ENCODE peak calls at places on chromosomes 4 and X, in eight cellular contexts. Z is A673, N is body of pancreas, Q is RWPE1, X is GM10248, S is upper lobe of right lung, B is cardiac fibroblast, C is glutamatergic neuron. K is an unnamed sample.
A peak's percentile ranks its signal among the peaks of the same experiment; 100 is the strongest.

GRCh38 chr4:86641516-86642090 is 47.5 kb downstream of the PTPN13 start:
- DNase-seq in N (no peak), X (no peak), Q (no peak), B (no peak), C (no peak), S (no peak), Z (no peak), K (no peak)

GRCh38 chr4:7103599-7104365 is 35.9 kb upstream of the GRPEL1 start:
- DNase-seq in N (peak; percentile 89), S (peak; percentile 80), Z (no peak), Q (peak; percentile 9), B (no peak), C (no peak), X (no peak), K (peak; percentile 18)

GRCh38 chrX:53013291-53013690 is 35.3 kb upstream of the GPR173 start:
- DNase-seq in N (no peak), C (no peak), B (no peak), Q (no peak), Z (no peak), X (no peak), S (no peak), K (no peak)

GRCh38 chrX:14913241-14913640 is 40.0 kb downstream of the MOSPD2 start:
- DNase-seq in Q (no peak), B (peak; percentile 15), S (no peak), X (no peak), C (no peak), Z (no peak), N (no peak), K (no peak)

GRCh38 chrX:46920235-46920634 is 8.0 kb downstream of the JADE3 start:
- DNase-seq in Z (no peak), C (no peak), S (no peak), Q (no peak), N (no peak), X (no peak), B (no peak), K (no peak)

GRCh38 chrX:119359618-119360382 is 39.3 kb upstream of the SLC25A43 start:
- DNase-seq in Z (no peak), B (no peak), S (no peak), N (no peak), X (no peak), C (no peak), Q (no peak), K (no peak)

GRCh38 chr4:75512336-75513211 is 1.6 kb downstream of the RCHY1 start:
- DNase-seq in N (no peak), C (no peak), B (peak; percentile 39), X (peak; percentile 14), Q (peak; percentile 26), Z (no peak), S (no peak), K (no peak)

GRCh38 chrX:4277122-4277521 is 563.7 kb upstream of the PRKX start:
- DNase-seq in C (no peak), X (no peak), Z (peak; percentile 51), B (no peak), S (no peak), N (no peak), Q (no peak), K (no peak)

GRCh38 chr4:104631000-104631399 is 136.3 kb upstream of the CXXC4 start:
- DNase-seq in X (no peak), S (no peak), N (no peak), C (no peak), Q (no peak), Z (no peak), B (no peak), K (no peak)

GRCh38 chr4:140851032-140851636 is 94.9 kb upstream of the TBC1D9 start:
- DNase-seq in N (peak; percentile 65), X (peak; percentile 64), Q (peak; percentile 64), B (peak; percentile 77), S (no peak), Z (peak; percentile 84), C (no peak), K (peak; percentile 44)

GRCh38 chr4:72473434-72473900 is 95.6 kb downstream of the ADAMTS3 start:
- DNase-seq in S (no peak), Q (no peak), Z (peak; percentile 10), B (peak; percentile 23), N (no peak), X (no peak), C (no peak), K (no peak)

GRCh38 chr4:181548873-181549541 is 694.2 kb upstream of the TENM3 start:
- DNase-seq in Z (peak; percentile 76), S (no peak), B (peak; percentile 82), X (no peak), N (no peak), Q (peak; percentile 61), C (no peak), K (peak; percentile 32)

GRCh38 chr4:76309939-76310549 is 3.5 kb downstream of the STBD1 start:
- DNase-seq in N (no peak), Q (no peak), X (no peak), S (no peak), C (no peak), B (no peak), Z (no peak), K (no peak)

GRCh38 chr4:11548529-11549176 is 120.0 kb upstream of the HS3ST1 start:
- DNase-seq in B (no peak), S (no peak), Z (no peak), X (no peak), N (no peak), C (no peak), Q (peak; percentile 44), K (peak; percentile 37)

GRCh38 chr4:1518997-1519700 is 112.9 kb upstream of the NKX1-1 start:
- DNase-seq in S (peak; percentile 60), Q (no peak), C (peak; percentile 15), X (no peak), Z (no peak), N (no peak), B (no peak), K (no peak)

GRCh38 chr4:89640620-89641366 is 196.2 kb downstream of the SNCA start:
- DNase-seq in N (peak; percentile 50), S (peak; percentile 65), X (no peak), C (peak; percentile 81), Q (no peak), B (peak; percentile 68), Z (peak; percentile 44), K (peak; percentile 55)

GRCh38 chrX:134460861-134461218 is 875 bp downstream of the HPRT1 start:
- DNase-seq in N (no peak), B (peak; percentile 6), Q (no peak), C (no peak), X (no peak), S (no peak), Z (peak; percentile 13), K (peak; percentile 6)

GRCh38 chrX:13471269-13471668 is 98.1 kb upstream of the EGFL6 start:
- DNase-seq in S (no peak), B (no peak), Q (no peak), X (no peak), C (peak; percentile 65), N (no peak), Z (no peak), K (no peak)

GRCh38 chr4:39524420-39524957 is 2.8 kb downstream of the UGDH start:
- DNase-seq in S (no peak), B (no peak), X (no peak), N (no peak), Q (no peak), C (no peak), Z (no peak), K (no peak)
- TF ChIP-seq CTCF in S (no peak), B (no peak), X (no peak), N (no peak), Q (no peak), C (no peak), Z (no peak), K (no peak)

GRCh38 chrX:129116651-129117050 is 406.6 kb downstream of the SMARCA1 start:
- DNase-seq in Z (no peak), S (no peak), C (no peak), B (no peak), X (no peak), N (no peak), Q (no peak), K (no peak)

GRCh38 chrX:129115935-129116334 is 407.4 kb downstream of the SMARCA1 start:
- DNase-seq in C (no peak), Q (no peak), S (no peak), B (no peak), N (no peak), X (no peak), Z (no peak), K (no peak)

GRCh38 chrX:129115104-129115503 is 408.2 kb downstream of the SMARCA1 start:
- DNase-seq in N (peak; percentile 2), C (peak; percentile 38), Q (peak; percentile 3), X (peak; percentile 11), B (peak; percentile 0), Z (peak; percentile 72), S (no peak), K (peak; percentile 56)
- TF ChIP-seq CTCF in N (no peak), C (peak; percentile 52), Q (no peak), X (peak; percentile 26), B (no peak), Z (peak; percentile 73), S (no peak), K (peak; percentile 17)

DNA sequence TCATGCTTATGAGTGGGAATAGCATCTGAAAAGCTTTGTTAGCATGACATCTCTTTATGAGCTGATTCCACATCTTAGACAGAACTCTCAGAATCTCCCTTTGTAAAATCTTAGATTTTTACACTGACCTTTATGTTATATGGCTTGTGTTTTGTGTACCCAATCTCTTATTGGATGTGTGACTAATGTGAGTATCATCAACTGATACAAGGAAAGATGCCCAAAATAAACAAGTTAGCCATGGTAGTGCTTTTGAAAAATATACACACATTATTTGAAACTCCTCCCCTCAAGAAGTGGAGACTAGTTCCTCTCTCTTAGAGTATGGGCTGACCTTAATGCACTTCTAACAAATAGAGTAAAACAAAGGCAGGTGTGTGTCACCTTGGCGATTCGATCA is 160.1 kb upstream of the NRK start:
- DNase-seq in S (no peak), C (no peak), X (no peak), N (no peak), Z (no peak), Q (no peak), B (no peak), K (no peak)
- TF ChIP-seq CTCF in S (no peak), C (no peak), X (no peak), N (no peak), Z (no peak), Q (no peak), B (no peak), K (no peak)

DNA sequence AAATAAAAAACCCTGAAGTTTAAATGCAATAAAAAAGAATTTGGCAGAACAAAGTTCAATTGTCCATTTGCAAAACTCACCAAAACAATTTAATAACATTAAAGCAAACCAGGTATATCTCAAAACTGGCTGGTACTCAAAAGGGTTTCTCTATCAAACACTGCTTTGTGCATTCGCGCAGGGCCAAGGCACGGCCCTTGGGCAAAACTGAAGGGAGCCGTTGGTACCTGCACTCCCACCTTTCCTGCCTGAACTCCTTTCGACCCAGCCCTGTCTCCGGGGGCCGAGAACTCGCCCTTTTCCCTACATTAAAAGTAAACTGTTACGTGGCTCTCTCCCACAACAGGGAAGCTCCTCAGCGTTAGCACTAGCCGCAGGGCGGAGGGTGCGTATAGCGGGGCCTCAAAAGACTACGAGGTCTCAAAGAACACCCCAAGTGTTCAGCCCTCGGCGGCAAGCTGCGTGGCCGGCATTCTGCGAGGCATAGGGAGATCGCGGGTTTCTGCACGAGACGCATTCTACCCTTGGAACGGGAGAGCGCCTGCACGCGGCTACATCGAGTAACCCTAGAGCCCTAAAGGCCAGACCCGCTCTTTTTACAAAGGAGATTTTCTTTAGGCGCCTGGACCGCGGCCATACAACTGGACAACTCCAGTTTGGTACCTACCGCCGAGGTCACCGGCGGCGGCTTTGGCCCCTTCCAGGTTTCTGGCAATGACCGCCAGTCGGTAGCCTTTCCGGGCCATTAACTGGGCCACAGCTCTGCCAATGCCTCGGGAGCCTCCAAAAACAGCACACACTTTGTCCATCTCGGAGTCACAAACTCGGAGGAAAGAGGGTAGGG is 552 bp downstream of the CBR4 start:
- DNase-seq in N (peak; percentile 77), B (peak; percentile 64), X (peak; percentile 41), S (peak; percentile 86), Z (peak; percentile 74), C (peak; percentile 64), Q (peak; percentile 26), K (peak; percentile 35)
- TF ChIP-seq CTCF in N (peak; percentile 4), B (peak; percentile 4), X (peak; percentile 28), S (no peak), Z (peak; percentile 52), C (peak; percentile 45), Q (peak; percentile 59), K (no peak)